ENCODE peak calls at places on chromosomes 7 and 10, in nine cellular contexts. F is transverse colon; Z is dorsolateral prefrontal cortex; V is ovary; H is fibroblast of lung; D is HCT116; P is spleen; L is CD8-positive, alpha-beta T cell; X is AG09309. S is an unnamed sample.

GRCh38 chr7:157678503-157678902 is 341.7 kb downstream of the DNAJB6 start:
- DNase-seq in F (no peak), D (no peak), P (no peak), H (no peak), V (no peak), L (no peak), Z (no peak), X (no peak), S (no peak)

GRCh38 chr7:86574006-86574405 is 69.7 kb upstream of the GRM3 start:
- DNase-seq in X (no peak), H (no peak), F (no peak), P (no peak), V (no peak), D (no peak), Z (no peak), L (no peak), S (no peak)

GRCh38 chr10:104447899-104448298 is 94.3 kb downstream of the CFAP58 start:
- DNase-seq in P (no peak), H (no peak), Z (no peak), L (no peak), D (no peak), V (no peak), F (no peak), X (no peak), S (no peak)

GRCh38 chr10:49518982-49519578 is 19.8 kb downstream of the ERCC6 start:
- DNase-seq in P (no peak), D (peak), L (no peak), V (peak), X (no peak), H (peak), Z (no peak), F (no peak), S (peak)

GRCh38 chr7:134350682-134351081 is 34.0 kb upstream of the SLC35B4 start:
- DNase-seq in D (no peak), X (no peak), V (no peak), F (no peak), L (no peak), P (no peak), H (no peak), Z (no peak), S (no peak)

GRCh38 chr7:77245015-77245755 is 45.6 kb upstream of the FGL2 start:
- DNase-seq in Z (no peak), X (no peak), D (no peak), L (no peak), P (no peak), H (no peak), V (no peak), F (no peak), S (peak)

GRCh38 chr10:112663181-112663879 is 216.3 kb downstream of the VTI1A start:
- DNase-seq in P (no peak), D (peak), H (peak), L (no peak), F (no peak), X (peak), V (no peak), Z (no peak), S (peak)

GRCh38 chr7:132485600-132486594 is 90.4 kb downstream of the PLXNA4 start:
- DNase-seq in P (no peak), X (no peak), L (peak), Z (no peak), D (no peak), V (peak), F (no peak), H (peak), S (no peak)

GRCh38 chr7:51482976-51483375 is 166.4 kb upstream of the COBL start:
- DNase-seq in P (no peak), L (no peak), F (no peak), V (no peak), X (no peak), D (no peak), H (no peak), Z (no peak), S (no peak)

GRCh38 chr10:85651507-85651902 is 715.1 kb downstream of the GRID1 start:
- DNase-seq in F (no peak), V (no peak), X (no peak), P (no peak), H (no peak), D (no peak), L (no peak), Z (no peak), S (no peak)

GRCh38 chr10:17229967-17230682 is 2.1 kb downstream of the VIM start:
- DNase-seq in V (peak), H (peak), X (no peak), L (peak), Z (peak), P (peak), D (peak), F (peak), S (peak)

GRCh38 chr10:71212249-71213126 is at the start of gene UNC5B:
- DNase-seq in F (peak), D (peak), L (peak), P (peak), Z (peak), H (peak), X (peak), V (peak), S (peak)

GRCh38 chr10:11325817-11326216 is 285.6 kb downstream of the USP6NL start:
- DNase-seq in L (no peak), P (no peak), X (no peak), D (no peak), Z (no peak), F (no peak), V (no peak), H (peak), S (peak)

GRCh38 chr7:55573526-55573925 is 1.2 kb upstream of the VOPP1 start:
- DNase-seq in H (peak), F (no peak), D (no peak), Z (no peak), V (no peak), X (no peak), L (no peak), P (no peak), S (peak)

GRCh38 chr10:127196955-127197432 is 603 bp upstream of the INSYN2A start:
- DNase-seq in V (no peak), F (no peak), L (no peak), H (peak), D (no peak), P (no peak), X (no peak), Z (no peak), S (no peak)

GRCh38 chr10:127196227-127196954 is at the start of gene INSYN2A:
- DNase-seq in P (no peak), F (peak), D (no peak), L (no peak), Z (peak), V (peak), H (peak), X (no peak), S (peak)

GRCh38 chr10:127200646-127201045 is 4.3 kb upstream of the INSYN2A start:
- DNase-seq in H (no peak), F (no peak), Z (no peak), P (no peak), D (no peak), V (no peak), X (no peak), L (no peak), S (no peak)

GRCh38 chr10:127198721-127199120 is 2.3 kb upstream of the INSYN2A start:
- DNase-seq in D (no peak), X (no peak), Z (no peak), P (no peak), H (no peak), L (no peak), V (no peak), F (no peak), S (no peak)

GRCh38 chr10:127198307-127198706 is 1.9 kb upstream of the INSYN2A start:
- DNase-seq in X (no peak), Z (no peak), L (no peak), D (no peak), H (no peak), P (no peak), V (no peak), F (no peak), S (no peak)
- TF ChIP-seq CTCF in X (peak), Z (peak), L (no peak), D (peak), H (no peak), P (no peak), V (no peak), F (no peak), S (no peak)

GRCh38 chr10:102119417-102120141 is 589 bp downstream of the LDB1 start:
- DNase-seq in D (peak), L (peak), H (peak), P (peak), X (no peak), Z (no peak), V (peak), F (peak), S (peak)

GRCh38 chr10:102120987-102121738 is 995 bp upstream of the LDB1 start:
- DNase-seq in F (peak), V (peak), X (no peak), P (peak), L (peak), H (peak), D (no peak), Z (peak), S (peak)

GRCh38 chr10:102121739-102122372 is 1.7 kb upstream of the LDB1 start:
- DNase-seq in Z (no peak), D (no peak), F (peak), P (no peak), X (no peak), L (no peak), V (peak), H (peak), S (peak)

GRCh38 chr10:102118867-102119266 is 1.3 kb downstream of the LDB1 start:
- DNase-seq in X (no peak), F (peak), H (no peak), D (no peak), Z (no peak), L (peak), V (peak), P (peak), S (peak)

GRCh38 chr10:102120142-102120986 is at the start of gene LDB1:
- DNase-seq in X (no peak), H (peak), L (peak), D (peak), Z (peak), F (peak), P (peak), V (peak), S (peak)
- H3K4me3 ChIP-seq in X (peak), H (peak), L (peak), D (peak), Z (peak), F (peak), P (peak), V (peak), S (peak)

GRCh38 chr7:150388709-150389531 is 9.8 kb downstream of the ZNF775 start:
- DNase-seq in X (no peak), H (peak), D (no peak), P (peak), F (peak), L (no peak), V (peak), Z (peak), S (peak)
- TF ChIP-seq CTCF in X (peak), H (peak), D (no peak), P (peak), F (peak), L (no peak), V (peak), Z (peak), S (peak)

DNA sequence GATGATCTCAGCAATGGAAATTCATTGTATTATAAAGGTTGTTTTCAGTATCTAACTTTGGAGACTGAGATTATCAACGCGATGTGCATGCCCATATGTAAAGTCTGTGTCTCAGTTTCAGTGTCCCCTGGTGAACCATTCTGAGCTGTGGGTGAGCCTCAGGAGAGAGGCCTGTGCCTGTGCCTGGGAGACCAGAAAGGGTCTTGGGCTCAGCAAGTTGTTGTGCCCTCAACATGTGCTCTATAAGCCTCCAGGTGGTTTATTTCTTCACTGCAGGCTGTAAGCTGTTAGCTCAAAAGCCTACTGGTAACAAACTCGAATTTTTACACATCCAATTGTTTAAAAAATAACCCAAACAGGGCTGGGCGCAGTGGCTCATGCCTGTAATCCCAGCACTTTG is 151.9 kb downstream of the PKD1L1 start:
- DNase-seq in F (no peak), V (no peak), H (no peak), X (no peak), Z (no peak), P (no peak), D (no peak), L (no peak), S (no peak)
- H3K4me3 ChIP-seq in F (no peak), V (no peak), H (no peak), X (no peak), Z (no peak), P (no peak), D (no peak), L (no peak), S (no peak)

DNA sequence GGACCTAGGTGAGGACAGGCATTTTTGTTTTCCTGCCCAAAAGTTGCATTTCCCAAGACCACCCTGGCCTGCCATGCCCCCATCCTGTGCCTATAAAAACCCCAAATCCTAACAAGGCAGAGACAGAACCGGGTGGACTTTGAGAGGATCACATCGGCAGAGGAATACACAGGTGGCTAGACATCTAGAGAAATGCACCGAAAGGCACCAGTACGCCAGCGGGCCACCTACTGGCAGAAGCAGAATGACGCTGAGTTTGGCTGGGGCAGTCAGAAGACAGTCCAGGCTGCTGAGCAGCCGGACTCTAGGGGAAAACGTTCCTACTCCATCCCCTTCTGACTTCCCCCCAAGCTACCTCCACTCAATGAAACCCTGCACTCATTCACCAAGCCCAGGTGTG is 2.8 kb downstream of the AKR1C4 start:
- DNase-seq in Z (no peak), X (no peak), P (no peak), H (no peak), D (no peak), V (no peak), L (no peak), F (no peak), S (no peak)
- TF ChIP-seq CTCF in Z (no peak), X (no peak), P (no peak), H (no peak), D (no peak), V (no peak), L (no peak), F (no peak), S (no peak)

GRCh38 chr7:106282374-106282773 is 2.4 kb downstream of the NAMPT start:
- DNase-seq in Z (no peak), V (no peak), X (no peak), L (no peak), P (no peak), F (no peak), D (no peak), H (no peak), S (no peak)
- H3K4me3 ChIP-seq in Z (peak), V (no peak), X (no peak), L (no peak), P (no peak), F (no peak), D (peak), H (peak), S (no peak)

GRCh38 chr10:8133146-8133545 is 78.7 kb downstream of the GATA3 start:
- DNase-seq in H (no peak), P (no peak), L (no peak), V (no peak), D (no peak), F (no peak), X (no peak), Z (no peak), S (no peak)

GRCh38 chr10:8130973-8131911 is 76.8 kb downstream of the GATA3 start:
- DNase-seq in P (no peak), V (no peak), L (no peak), X (peak), Z (no peak), F (no peak), D (peak), H (no peak), S (peak)

GRCh38 chr10:8129438-8129837 is 75.0 kb downstream of the GATA3 start:
- DNase-seq in F (no peak), Z (no peak), L (no peak), D (no peak), V (no peak), X (no peak), P (no peak), H (no peak), S (no peak)

GRCh38 chr10:8124436-8124835 is 69.9 kb downstream of the GATA3 start:
- DNase-seq in F (no peak), P (no peak), X (no peak), Z (no peak), D (no peak), V (no peak), H (no peak), L (no peak), S (no peak)

DNA sequence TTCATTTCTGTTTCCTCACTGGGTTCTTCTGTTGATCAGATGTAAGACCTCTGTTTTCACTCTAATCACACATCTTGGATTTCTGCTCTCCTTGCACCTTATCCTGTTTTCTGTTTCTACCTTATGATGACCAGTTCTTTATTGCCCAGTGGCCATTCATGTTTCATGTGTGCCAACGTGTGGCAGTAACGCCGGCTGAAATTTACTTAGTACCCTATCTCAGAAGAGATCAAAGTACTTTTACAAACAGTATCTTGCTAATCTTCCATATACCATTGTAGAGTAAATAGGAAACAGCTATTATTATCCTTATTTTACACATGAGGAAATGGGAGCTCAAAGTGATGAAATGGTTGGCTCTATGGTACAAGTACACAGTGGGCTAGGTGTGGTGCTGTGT is 74.0 kb downstream of the GATA3 start:
- DNase-seq in F (no peak), V (no peak), P (no peak), Z (no peak), D (no peak), L (no peak), X (no peak), H (no peak), S (no peak)
- TF ChIP-seq CTCF in F (no peak), V (no peak), P (no peak), Z (no peak), D (no peak), L (no peak), X (no peak), H (no peak), S (no peak)

S was measured in fibroblast of mammary gland.